ENCODE peak calls at places on chromosomes 6 and 20, in ten cellular contexts. F, S, R, E, K, N, C, O, T and U are unnamed samples.

GRCh38 chr6:159169193-159169555 is at the start of gene FNDC1:
- DNase-seq in F (no peak), S (peak; percentile 66), R (no peak), E (no peak), K (no peak), N (no peak), C (peak; percentile 67), O (no peak), T (no peak), U (no peak)

GRCh38 chr20:19969507-19970255 is 47.5 kb upstream of the NAA20 start:
- DNase-seq in F (no peak), S (no peak), R (no peak), E (no peak), K (no peak), N (no peak), C (no peak), O (no peak), T (no peak), U (no peak)

GRCh38 chr6:42101186-42101657 is 41.2 kb downstream of the C6orf132 start:
- DNase-seq in F (no peak), S (no peak), R (no peak), E (no peak), K (peak; percentile 61), N (peak; percentile 72), C (peak; percentile 72), O (no peak), T (peak; percentile 65), U (no peak)

GRCh38 chr6:128327890-128328289 is 192.5 kb downstream of the PTPRK start:
- DNase-seq in F (peak; percentile 3), S (peak; percentile 43), R (no peak), E (no peak), K (no peak), N (peak; percentile 46), C (peak; percentile 48), O (no peak), T (peak; percentile 63), U (no peak)

GRCh38 chr20:49868538-49868937 is 46.8 kb downstream of the SPATA2 start:
- DNase-seq in F (no peak), S (no peak), R (no peak), E (no peak), K (no peak), N (no peak), C (no peak), O (no peak), T (no peak), U (no peak)

GRCh38 chr6:55265409-55266114 is 61.7 kb upstream of the GFRAL start:
- DNase-seq in F (no peak), S (no peak), R (no peak), E (no peak), K (no peak), N (no peak), C (no peak), O (no peak), T (no peak), U (no peak)

GRCh38 chr6:111113731-111114438 is 26.6 kb downstream of the SLC16A10 start:
- DNase-seq in F (no peak), S (peak; percentile 7), R (no peak), E (peak; percentile 48), K (no peak), N (peak; percentile 19), C (peak; percentile 58), O (no peak), T (peak; percentile 59), U (no peak)

GRCh38 chr20:5735845-5736530 is 14.2 kb upstream of the SHLD1 start:
- DNase-seq in F (no peak), S (peak; percentile 44), R (no peak), E (peak; percentile 16), K (no peak), N (no peak), C (no peak), O (no peak), T (peak; percentile 30), U (no peak)

GRCh38 chr20:39429716-39430115 is 467.6 kb downstream of the DHX35 start:
- DNase-seq in F (no peak), S (no peak), R (no peak), E (peak; percentile 9), K (no peak), N (peak; percentile 1), C (no peak), O (no peak), T (no peak), U (no peak)

GRCh38 chr6:159540152-159540551 is 152.9 kb downstream of the SOD2 start:
- DNase-seq in F (peak; percentile 43), S (no peak), R (no peak), E (no peak), K (no peak), N (no peak), C (no peak), O (no peak), T (no peak), U (no peak)

GRCh38 chr20:52840041-52840440 is 132.1 kb upstream of the TSHZ2 start:
- DNase-seq in F (no peak), S (no peak), R (no peak), E (no peak), K (no peak), N (no peak), C (no peak), O (no peak), T (no peak), U (no peak)
- H3K4me3 ChIP-seq in F (no peak overlapping the region), S (no peak overlapping the region), R (no peak overlapping the region), E (no peak overlapping the region), K (no peak overlapping the region), N (no peak overlapping the region), C (no peak overlapping the region), O (no peak overlapping the region), T (no peak overlapping the region), U (no peak overlapping the region)

GRCh38 chr6:157759028-157759427 is 64.0 kb upstream of the SNX9 start:
- DNase-seq in F (no peak), S (no peak), R (no peak), E (no peak), K (no peak), N (peak; percentile 24), C (no peak), O (no peak), T (no peak), U (no peak)

GRCh38 chr6:157761331-157761921 is 61.6 kb upstream of the SNX9 start:
- DNase-seq in F (no peak), S (peak; percentile 42), R (no peak), E (no peak), K (no peak), N (peak; percentile 68), C (peak; percentile 84), O (no peak), T (no peak), U (no peak)

GRCh38 chr6:157760137-157760536 is 62.9 kb upstream of the SNX9 start:
- DNase-seq in F (no peak), S (no peak), R (no peak), E (no peak), K (no peak), N (no peak), C (no peak), O (no peak), T (no peak), U (no peak)

GRCh38 chr6:157761926-157762325 is 61.1 kb upstream of the SNX9 start:
- DNase-seq in F (no peak), S (no peak), R (no peak), E (no peak), K (no peak), N (no peak), C (no peak), O (no peak), T (no peak), U (no peak)

DNA sequence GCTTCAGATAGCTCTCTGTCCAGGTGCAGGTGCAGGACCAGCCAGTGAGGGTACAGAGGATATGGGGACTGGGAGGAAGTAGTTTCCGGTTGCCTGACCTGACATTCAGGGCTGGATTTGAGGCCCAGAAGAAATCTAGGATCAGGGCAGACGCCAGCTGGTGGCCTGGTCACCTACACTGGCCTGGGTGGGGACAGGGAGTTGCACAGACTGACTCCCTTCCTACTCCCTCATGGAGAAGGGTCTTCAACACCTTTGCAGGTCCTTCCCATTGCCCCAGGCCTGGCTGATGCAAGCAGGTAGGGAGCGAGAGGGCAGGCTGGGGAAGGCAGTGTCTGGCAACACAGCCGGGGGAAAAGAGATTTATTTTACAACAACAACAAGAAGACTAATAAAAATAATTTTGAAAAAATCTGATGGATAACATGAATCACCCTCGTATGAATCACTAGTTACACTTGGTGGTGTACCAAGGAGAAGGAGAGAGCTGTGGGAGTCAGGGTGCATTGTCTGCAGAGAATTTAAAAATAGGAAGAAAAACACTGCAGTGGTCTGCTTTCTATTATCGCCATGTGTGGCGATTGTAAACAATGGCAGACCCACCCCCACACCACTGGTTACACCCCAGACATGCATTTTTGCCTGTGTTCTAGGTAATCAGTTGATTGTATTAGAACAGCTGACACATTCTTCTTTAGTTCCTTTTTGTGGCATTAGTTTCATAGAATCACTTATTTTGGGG is 62.3 kb upstream of the SNX9 start:
- DNase-seq in F (no peak), S (peak; percentile 79), R (no peak), E (no peak), K (no peak), N (peak; percentile 68), C (peak; percentile 90), O (no peak), T (peak; percentile 96), U (no peak)
- H3K4me3 ChIP-seq in F (no peak overlapping the region), S (peak overlapping the region; percentile 51), R (no peak overlapping the region), E (no peak overlapping the region), K (no peak overlapping the region), N (no peak overlapping the region), C (peak overlapping the region; percentile 57), O (no peak overlapping the region), T (no peak overlapping the region), U (no peak overlapping the region)

DNA sequence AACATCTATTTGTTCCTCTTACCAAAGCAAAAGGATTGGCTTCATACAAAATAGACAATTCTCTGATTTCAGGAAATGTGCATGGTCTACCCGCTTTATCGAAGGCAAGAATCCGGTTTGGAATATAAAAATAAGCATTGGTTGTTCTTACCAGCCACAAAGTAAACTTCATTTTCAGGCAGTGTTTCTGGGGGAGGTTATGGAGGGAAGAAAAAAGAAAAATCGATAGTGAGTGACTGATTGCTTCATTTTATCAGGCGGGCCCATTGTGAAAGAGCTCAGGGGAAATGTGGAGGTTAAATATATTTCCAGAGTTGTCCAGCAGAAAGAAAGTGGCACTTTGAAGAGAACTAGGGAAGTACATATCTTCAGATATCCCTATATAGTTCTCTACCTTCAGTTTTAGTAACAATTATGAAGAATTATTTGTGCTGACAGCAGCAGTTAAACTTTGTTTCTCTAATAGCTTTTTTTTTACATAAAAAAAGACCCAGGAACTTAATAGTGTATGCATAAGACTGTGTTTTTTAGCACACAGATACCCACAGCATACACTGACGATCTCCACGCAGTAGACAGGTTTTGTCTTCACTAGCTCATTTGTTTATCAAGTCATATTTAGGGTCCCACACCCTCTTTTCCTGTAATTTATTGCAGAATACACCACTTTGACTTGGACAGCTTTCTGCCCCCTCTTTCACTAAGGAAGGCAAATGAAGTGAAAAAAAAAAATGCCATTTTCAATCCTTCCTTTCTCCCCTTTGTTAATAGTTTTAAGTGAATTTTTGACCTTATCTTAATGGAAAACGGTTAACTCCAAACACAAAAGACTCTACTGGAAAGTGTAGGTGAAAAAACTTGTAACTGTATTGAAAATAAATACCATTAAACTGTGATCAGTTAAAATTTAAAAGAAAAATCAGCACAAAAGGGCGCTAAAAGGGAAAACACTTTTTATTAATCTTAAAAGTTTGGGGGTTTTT is 2.9 kb downstream of the POU3F2 start:
- DNase-seq in F (no peak), S (no peak), R (no peak), E (no peak), K (no peak), N (no peak), C (no peak), O (no peak), T (no peak), U (no peak)
- H3K4me3 ChIP-seq in F (no peak overlapping the region), S (no peak overlapping the region), R (no peak overlapping the region), E (no peak overlapping the region), K (no peak overlapping the region), N (no peak overlapping the region), C (no peak overlapping the region), O (no peak overlapping the region), T (no peak overlapping the region), U (no peak overlapping the region)

GRCh38 chr20:62067547-62068260 is 2.0 kb upstream of the TAF4 start:
- DNase-seq in F (no peak), S (no peak), R (no peak), E (no peak), K (peak; percentile 33), N (no peak), C (no peak), O (no peak), T (no peak), U (no peak)
- H3K4me3 ChIP-seq in F (no peak overlapping the region), S (no peak overlapping the region), R (peak overlapping the region; percentile 89), E (peak overlapping the region; percentile 72), K (no peak overlapping the region), N (no peak overlapping the region), C (no peak overlapping the region), O (no peak overlapping the region), T (no peak overlapping the region), U (no peak overlapping the region)